ENCODE peak calls at places on chromosomes 16 and 17, in six cellular contexts. B, E, N, V, M and I are unnamed samples.

GRCh38 chr16:17784073-17784472 is 313.3 kb upstream of the XYLT1 start:
- DNase-seq in B (peak), E (no peak), N (no peak), V (no peak), M (no peak), I (peak)

GRCh38 chr17:31627960-31628359 is 231.1 kb downstream of the COPRS start:
- DNase-seq in B (peak), E (no peak), N (no peak), V (no peak), M (no peak), I (no peak)

GRCh38 chr16:84712801-84713775 is 13.3 kb downstream of the USP10 start:
- DNase-seq in B (no peak), E (no peak), N (no peak), V (no peak), M (no peak), I (no peak)

GRCh38 chr17:67488161-67488560 is 111.1 kb downstream of the PITPNC1 start:
- DNase-seq in B (peak), E (no peak), N (no peak), V (no peak), M (no peak), I (no peak)

GRCh38 chr17:32636593-32637218 is 149.9 kb downstream of the CDK5R1 start:
- DNase-seq in B (no peak), E (no peak), N (no peak), V (no peak), M (no peak), I (no peak)

GRCh38 chr17:82921426-82921825 is 81.6 kb upstream of the ZNF750 start:
- DNase-seq in B (no peak), E (no peak), N (no peak), V (no peak), M (no peak), I (no peak)

GRCh38 chr17:70138309-70138865 is 30.9 kb upstream of the KCNJ2 start:
- DNase-seq in B (peak), E (no peak), N (no peak), V (no peak), M (no peak), I (no peak)

GRCh38 chr17:2828396-2829038 is 32.3 kb downstream of the RAP1GAP2 start:
- DNase-seq in B (peak), E (peak), N (peak), V (peak), M (no peak), I (peak)

GRCh38 chr16:55567382-55567781 is 898 bp downstream of the CAPNS2 start:
- DNase-seq in B (peak), E (no peak), N (no peak), V (no peak), M (no peak), I (no peak)

GRCh38 chr17:11928436-11928835 is 68.8 kb downstream of the ZNF18 start:
- DNase-seq in B (no peak), E (no peak), N (no peak), V (no peak), M (no peak), I (no peak)

GRCh38 chr17:77410470-77410869 is 269.7 kb downstream of the SEC14L1 start:
- DNase-seq in B (no peak), E (no peak), N (no peak), V (no peak), M (no peak), I (no peak)

GRCh38 chr17:79696159-79696982 is 34.4 kb upstream of the ENPP7 start:
- DNase-seq in B (no peak), E (no peak), N (no peak), V (no peak), M (no peak), I (no peak)

GRCh38 chr17:21370430-21370829 is 5.7 kb upstream of the KCNJ12 start:
- DNase-seq in B (no peak), E (no peak), N (no peak), V (no peak), M (no peak), I (no peak)

GRCh38 chr17:13437966-13438779 is 163.6 kb downstream of the HS3ST3A1 start:
- DNase-seq in B (no peak), E (no peak), N (no peak), V (no peak), M (no peak), I (no peak)

GRCh38 chr17:4607773-4608187 is 23.5 kb downstream of the SMTNL2 start:
- DNase-seq in B (peak), E (no peak), N (no peak), V (no peak), M (no peak), I (no peak)

GRCh38 chr17:83200746-83201145 is 121.3 kb downstream of the METRNL start:
- DNase-seq in B (no peak), E (no peak), N (no peak), V (no peak), M (no peak), I (no peak)

GRCh38 chr16:68000024-68000423 is 740 bp upstream of the DPEP2 start:
- DNase-seq in B (no peak), E (no peak), N (no peak), V (peak), M (no peak), I (no peak)

GRCh38 chr17:82198092-82198491 is 14.6 kb downstream of the CCDC57 start:
- DNase-seq in B (no peak), E (no peak), N (peak), V (peak), M (no peak), I (peak)

GRCh38 chr16:51849715-51850114 is 697.2 kb downstream of the TOX3 start:
- DNase-seq in B (no peak), E (no peak), N (no peak), V (no peak), M (no peak), I (no peak)

GRCh38 chr16:88482630-88483391 is 29.7 kb downstream of the ZFPM1 start:
- DNase-seq in B (no peak), E (no peak), N (no peak), V (no peak), M (no peak), I (no peak)

GRCh38 chr17:70869402-70870085 is 700.2 kb downstream of the KCNJ2 start:
- DNase-seq in B (no peak), E (no peak), N (no peak), V (no peak), M (no peak), I (no peak)

GRCh38 chr17:49224198-49224996 is 6.2 kb downstream of the PHOSPHO1 start:
- DNase-seq in B (no peak), E (no peak), N (no peak), V (peak), M (no peak), I (peak)

GRCh38 chr17:21171309-21171922 is 42.5 kb downstream of the TMEM11 start:
- DNase-seq in B (no peak), E (no peak), N (peak), V (peak), M (no peak), I (no peak)

GRCh38 chr17:50184611-50185398 is 16.6 kb downstream of the COL1A1 start:
- DNase-seq in B (no peak), E (no peak), N (peak), V (peak), M (no peak), I (peak)

GRCh38 chr17:42276609-42277341 is 584 bp upstream of the STAT5B start:
- DNase-seq in B (peak), E (no peak), N (peak), V (peak), M (no peak), I (peak)

GRCh38 chr17:4953461-4953961 is 2.6 kb downstream of the ENO3 start:
- DNase-seq in B (peak), E (no peak), N (no peak), V (no peak), M (no peak), I (no peak)

GRCh38 chr17:74949455-74950115 is 13.9 kb downstream of the OTOP3 start:
- DNase-seq in B (no peak), E (no peak), N (no peak), V (no peak), M (no peak), I (no peak)

GRCh38 chr17:28937044-28937729 is 14.1 kb downstream of the PHF12 start:
- DNase-seq in B (peak), E (no peak), N (no peak), V (no peak), M (no peak), I (no peak)

GRCh38 chr17:64785050-64785449 is 122.9 kb upstream of the SMURF2 start:
- DNase-seq in B (no peak), E (no peak), N (no peak), V (no peak), M (no peak), I (no peak)

GRCh38 chr17:64786337-64786736 is 124.2 kb upstream of the SMURF2 start:
- DNase-seq in B (no peak), E (no peak), N (no peak), V (no peak), M (no peak), I (no peak)

GRCh38 chr17:64788286-64789060 is 126.4 kb upstream of the SMURF2 start:
- DNase-seq in B (no peak), E (peak), N (no peak), V (no peak), M (no peak), I (no peak)

GRCh38 chr17:64787921-64788271 is 125.8 kb upstream of the SMURF2 start:
- DNase-seq in B (no peak), E (no peak), N (no peak), V (no peak), M (no peak), I (no peak)

DNA sequence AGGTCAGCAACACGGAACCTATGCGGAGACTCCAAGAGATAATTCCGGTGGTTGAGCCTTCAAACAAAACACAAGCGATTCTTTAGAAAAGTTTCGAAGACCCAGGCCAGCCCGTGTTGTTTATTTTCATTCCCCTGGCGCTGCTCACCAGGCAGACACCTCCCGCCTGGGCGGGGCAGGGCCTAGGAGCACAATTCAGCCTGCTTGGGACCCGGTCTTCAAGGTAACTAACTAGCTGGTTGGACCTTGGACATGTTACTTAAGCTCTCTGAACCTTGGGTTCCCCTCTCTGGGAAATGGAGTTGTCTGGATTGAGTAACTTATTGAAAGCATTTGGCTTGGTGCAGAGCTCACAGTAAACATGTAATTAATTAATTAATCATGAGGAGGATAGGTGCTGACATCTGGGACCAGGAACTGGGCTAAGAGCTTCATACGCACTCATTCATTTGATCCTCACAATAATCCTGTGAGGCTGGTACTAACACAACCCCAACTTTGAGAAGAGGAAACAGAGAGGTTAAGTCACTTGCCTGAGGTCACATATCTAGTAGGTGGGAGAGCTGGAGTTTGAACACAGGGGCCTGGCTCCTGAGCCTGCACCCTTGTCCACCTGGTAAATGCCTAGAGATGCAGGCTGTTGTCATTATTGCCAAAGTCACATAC is 125.3 kb upstream of the SMURF2 start:
- DNase-seq in B (no peak), E (no peak), N (no peak), V (no peak), M (no peak), I (no peak)
- TF ChIP-seq CTCF in B (no peak), E (no peak), N (no peak), V (no peak), M (no peak), I (no peak)

GRCh38 chr16:57755061-57755684 is 19.6 kb downstream of the KATNB1 start:
- DNase-seq in B (no peak), E (no peak), N (no peak), V (no peak), M (no peak), I (no peak)
- TF ChIP-seq CTCF in B (no peak), E (no peak), N (no peak), V (no peak), M (no peak), I (no peak)

GRCh38 chr16:85989376-85989775 is 90.4 kb downstream of the IRF8 start:
- DNase-seq in B (no peak), E (no peak), N (no peak), V (no peak), M (no peak), I (no peak)

GRCh38 chr16:85988723-85989313 is 89.9 kb downstream of the IRF8 start:
- DNase-seq in B (no peak), E (no peak), N (peak), V (peak), M (no peak), I (peak)

GRCh38 chr16:85988306-85988705 is 89.3 kb downstream of the IRF8 start:
- DNase-seq in B (no peak), E (no peak), N (no peak), V (no peak), M (no peak), I (no peak)

GRCh38 chr16:85986931-85987749 is 88.2 kb downstream of the IRF8 start:
- DNase-seq in B (no peak), E (no peak), N (peak), V (peak), M (no peak), I (peak)

GRCh38 chr16:85987750-85988078 is 88.8 kb downstream of the IRF8 start:
- DNase-seq in B (no peak), E (no peak), N (no peak), V (no peak), M (no peak), I (no peak)
- TF ChIP-seq CTCF in B (no peak), E (no peak), N (no peak), V (no peak), M (no peak), I (peak)

DNA sequence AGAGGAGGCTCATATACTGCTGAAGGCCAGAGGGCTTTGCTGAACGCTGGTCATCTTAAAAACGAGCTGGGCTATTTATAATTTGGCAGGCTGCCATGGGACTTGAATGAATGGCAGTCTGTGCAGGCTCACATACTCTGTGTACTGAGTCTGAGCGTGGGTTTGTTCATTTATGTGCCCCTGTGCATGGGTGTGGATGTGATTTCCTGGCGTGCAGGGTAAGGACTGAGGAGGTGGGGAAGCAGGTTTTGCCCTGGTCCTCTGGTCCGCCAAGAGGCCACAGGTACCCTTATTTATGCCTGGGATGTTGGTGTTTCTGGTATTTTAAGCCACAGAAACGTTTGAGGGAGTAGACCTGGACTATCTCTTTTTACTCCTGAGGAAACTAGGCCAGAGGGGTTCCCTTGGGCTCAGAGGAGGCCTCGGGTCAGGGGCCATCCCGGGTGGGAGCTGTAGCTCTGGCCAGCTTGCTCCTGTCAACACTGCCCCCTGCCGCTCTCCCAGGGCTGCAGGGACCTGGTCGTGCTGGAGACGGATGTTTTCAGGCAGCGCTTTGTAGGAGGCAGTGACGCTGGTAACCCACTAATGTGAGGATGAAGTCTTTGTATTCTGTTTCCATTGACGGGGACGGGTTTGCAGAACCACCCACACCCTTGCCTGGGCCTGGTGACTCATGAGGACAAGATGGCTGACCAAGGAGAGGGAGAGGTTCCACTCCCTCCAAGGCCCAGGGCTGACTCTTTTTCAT is 184.4 kb downstream of the MSI2 start:
- DNase-seq in B (peak), E (no peak), N (peak), V (peak), M (no peak), I (peak)
- TF ChIP-seq CTCF in B (peak), E (no peak), N (peak), V (peak), M (no peak), I (peak)

GRCh38 chr17:38673714-38674012 is 1.1 kb downstream of the EPOP start:
- DNase-seq in B (no peak), E (no peak), N (no peak), V (peak), M (no peak), I (no peak)

GRCh38 chr17:38674749-38675615 is at the start of gene EPOP:
- DNase-seq in B (peak), E (peak), N (peak), V (peak), M (peak), I (peak)

GRCh38 chr17:38672788-38673713 is 1.7 kb downstream of the EPOP start:
- DNase-seq in B (no peak), E (no peak), N (no peak), V (no peak), M (no peak), I (peak)

GRCh38 chr17:38674013-38674748 is 576 bp downstream of the EPOP start:
- DNase-seq in B (no peak), E (no peak), N (no peak), V (peak), M (no peak), I (peak)

GRCh38 chr17:38676706-38677504 is 2.1 kb upstream of the EPOP start:
- DNase-seq in B (peak), E (peak), N (peak), V (peak), M (peak), I (peak)
- TF ChIP-seq CTCF in B (peak), E (peak), N (peak), V (peak), M (peak), I (peak)

GRCh38 chr16:20359997-20360396 is 7.5 kb upstream of the UMOD start:
- DNase-seq in B (no peak), E (no peak), N (no peak), V (no peak), M (no peak), I (no peak)
- TF ChIP-seq CTCF in B (no peak), E (no peak), N (peak), V (peak), M (no peak), I (no peak)